ENCODE peak calls at places on chromosomes 11 and 22, in six cellular contexts. S is stimulated activated CD4-positive, alpha-beta T cell treated with anti-CD3 and anti-CD28 coated beads, Interleukin-1b, Interleukin-23, amount 100 ng/mL, for 4 hours; M is activated T-cell treated with anti-CD3 and anti-CD28 coated beads for 48 hours; E is left kidney; T is fibroblast of the aortic adventitia; Z is T-cell. R is an unnamed sample.

GRCh38 chr22:45638834-45639746 is 32.5 kb upstream of the ATXN10 start:
- DNase-seq in S (no peak), M (no peak), E (no peak), T (peak), Z (no peak), R (no peak)

GRCh38 chr11:763073-763463 is 14.2 kb downstream of the GATD1 start:
- DNase-seq in S (no peak), M (no peak), E (no peak), T (no peak), Z (no peak), R (no peak)

GRCh38 chr11:86099727-86100320 is 30.9 kb upstream of the PICALM start:
- DNase-seq in S (no peak), M (no peak), E (no peak), T (peak), Z (no peak), R (no peak)

GRCh38 chr11:111846063-111846462 is 25.3 kb downstream of the ALG9 start:
- DNase-seq in S (no peak), M (no peak), E (no peak), T (peak), Z (no peak), R (no peak)

GRCh38 chr11:134838708-134839107 is 426.7 kb upstream of the B3GAT1 start:
- DNase-seq in S (no peak), M (no peak), E (no peak), T (no peak), Z (no peak), R (no peak)

GRCh38 chr11:72223615-72224586 is 666 bp upstream of the INPPL1 start:
- DNase-seq in S (peak), M (peak), E (peak), T (peak), Z (peak), R (no peak)

GRCh38 chr22:19626042-19626560 is 88.2 kb upstream of the SEPTIN5 start:
- DNase-seq in S (no peak), M (no peak), E (no peak), T (no peak), Z (no peak), R (no peak)

GRCh38 chr11:6240139-6240538 is 1.2 kb downstream of the CNGA4 start:
- DNase-seq in S (no peak), M (no peak), E (no peak), T (no peak), Z (no peak), R (no peak)

GRCh38 chr11:68581439-68581838 is 102.9 kb upstream of the GAL start:
- DNase-seq in S (no peak), M (no peak), E (no peak), T (peak), Z (no peak), R (no peak)

GRCh38 chr11:70073881-70074371 is 4.2 kb upstream of the ANO1 start:
- DNase-seq in S (no peak), M (no peak), E (peak), T (peak), Z (no peak), R (no peak)

GRCh38 chr11:47592276-47592675 is 1.9 kb downstream of the C1QTNF4 start:
- DNase-seq in S (no peak), M (no peak), E (no peak), T (no peak), Z (no peak), R (no peak)

GRCh38 chr11:63939351-63939920 is 634 bp downstream of the NAA40 start:
- DNase-seq in S (no peak), M (no peak), E (peak), T (peak), Z (no peak), R (no peak)

GRCh38 chr11:112523917-112524316 is 263.3 kb upstream of the PLET1 start:
- DNase-seq in S (no peak), M (no peak), E (no peak), T (no peak), Z (no peak), R (no peak)

GRCh38 chr11:65043881-65044501 is 3.0 kb downstream of the SAC3D1 start:
- DNase-seq in S (no peak), M (no peak), E (no peak), T (peak), Z (no peak), R (no peak)

GRCh38 chr11:14904745-14905103 is 12.7 kb upstream of the CYP2R1 start:
- DNase-seq in S (peak), M (peak), E (peak), T (peak), Z (peak), R (peak)

GRCh38 chr11:10294289-10294953 is 402 bp upstream of the SBF2 start:
- DNase-seq in S (no peak), M (no peak), E (peak), T (peak), Z (no peak), R (no peak)

R was measured in memory B cell.